ENCODE peak calls at places on chromosomes 2 and 18, in four cellular contexts. R is body of pancreas, B is thoracic aorta, C is heart left ventricle. V is an unnamed sample.
A peak's percentile ranks its signal among the peaks of the same experiment; 100 is the strongest.

GRCh38 chr2:28445448-28446258 is 50.2 kb upstream of the PLB1 start:
- ATAC-seq in R (peak; percentile 30), B (peak; percentile 66), C (no peak), V (peak; percentile 70)

GRCh38 chr18:24514439-24514838 is 54.0 kb downstream of the HRH4 start:
- ATAC-seq in R (no peak), B (no peak), C (no peak), V (no peak)

GRCh38 chr2:105714141-105714540 is 30.6 kb upstream of the NCK2 start:
- ATAC-seq in R (no peak), B (no peak), C (no peak), V (no peak)

GRCh38 chr2:134079373-134079772 is 174.5 kb upstream of the MGAT5 start:
- ATAC-seq in R (no peak), B (no peak), C (no peak), V (no peak)

GRCh38 chr2:8315766-8316165 is 366.1 kb upstream of the ID2 start:
- ATAC-seq in R (no peak), B (no peak), C (no peak), V (no peak)

GRCh38 chr18:63264871-63265270 is 54.7 kb downstream of the BCL2 start:
- ATAC-seq in R (no peak), B (no peak), C (no peak), V (no peak)

GRCh38 chr2:222610746-222611145 is 45.1 kb downstream of the FARSB start:
- ATAC-seq in R (no peak), B (no peak), C (no peak), V (no peak)

GRCh38 chr2:179849719-179850118 is 11.7 kb downstream of the ZNF385B start:
- ATAC-seq in R (no peak), B (no peak), C (no peak), V (no peak)

GRCh38 chr2:171563301-171563700 is 41.0 kb downstream of the CYBRD1 start:
- ATAC-seq in R (no peak), B (no peak), C (no peak), V (no peak)

GRCh38 chr2:230226090-230226551 is 585 bp downstream of the SP140 start:
- ATAC-seq in R (no peak), B (no peak), C (no peak), V (no peak)

GRCh38 chr2:230227216-230227615 is 1.7 kb downstream of the SP140 start:
- ATAC-seq in R (no peak), B (no peak), C (no peak), V (no peak)

GRCh38 chr2:230231251-230231650 is 5.7 kb downstream of the SP140 start:
- ATAC-seq in R (no peak), B (no peak), C (no peak), V (no peak)

GRCh38 chr2:230230801-230231200 is 5.3 kb downstream of the SP140 start:
- ATAC-seq in R (no peak), B (no peak), C (no peak), V (no peak)

GRCh38 chr2:230230087-230230486 is 4.6 kb downstream of the SP140 start:
- ATAC-seq in R (no peak), B (no peak), C (no peak), V (no peak)
- H3K27ac ChIP-seq in R (no peak overlapping the region), B (no peak overlapping the region), C (no peak overlapping the region), V (no peak overlapping the region)

GRCh38 chr18:47978603-47979002 is 48.1 kb upstream of the SMAD2 start:
- ATAC-seq in R (no peak), B (no peak), C (no peak), V (no peak)

GRCh38 chr18:47975105-47975504 is 44.6 kb upstream of the SMAD2 start:
- ATAC-seq in R (no peak), B (no peak), C (no peak), V (no peak)

GRCh38 chr18:47978141-47978540 is 47.7 kb upstream of the SMAD2 start:
- ATAC-seq in R (no peak), B (no peak), C (no peak), V (no peak)

GRCh38 chr18:47979611-47980200 is 49.2 kb upstream of the SMAD2 start:
- ATAC-seq in R (no peak), B (no peak), C (no peak), V (no peak)

DNA sequence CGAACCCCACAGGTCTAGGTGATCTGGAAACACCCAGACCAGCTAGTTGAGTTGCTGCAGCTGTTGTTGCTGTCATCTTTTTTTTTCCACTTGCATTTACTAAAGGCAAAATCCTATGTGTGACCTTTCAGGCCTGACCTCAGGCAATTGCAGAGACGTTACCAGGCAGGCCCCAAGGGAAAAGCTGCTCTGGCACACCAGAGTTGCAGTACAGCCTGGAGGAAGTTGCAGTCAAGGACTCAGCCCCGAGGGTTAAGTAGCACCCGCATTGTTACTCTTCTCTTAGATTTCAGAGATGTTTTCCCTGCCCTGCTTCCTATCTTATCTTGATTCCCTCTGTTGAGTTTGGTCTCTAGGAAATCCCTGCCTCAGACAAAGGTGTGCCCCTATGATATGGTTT is 45.2 kb upstream of the SMAD2 start:
- ATAC-seq in R (no peak), B (no peak), C (no peak), V (no peak)
- H3K27ac ChIP-seq in R (no peak overlapping the region), B (no peak overlapping the region), C (no peak overlapping the region), V (no peak overlapping the region)

GRCh38 chr2:109185338-109185737 is 56.3 kb downstream of the SH3RF3 start:
- ATAC-seq in R (peak; percentile 58), B (peak; percentile 41), C (peak; percentile 92), V (peak; percentile 85)

GRCh38 chr2:109185801-109186570 is 57.0 kb downstream of the SH3RF3 start:
- ATAC-seq in R (peak; percentile 74), B (peak; percentile 84), C (peak; percentile 84), V (peak; percentile 90)

GRCh38 chr2:109188485-109188868 is 59.5 kb downstream of the SH3RF3 start:
- ATAC-seq in R (no peak), B (no peak), C (no peak), V (no peak)

GRCh38 chr2:109187711-109188484 is 58.9 kb downstream of the SH3RF3 start:
- ATAC-seq in R (no peak), B (no peak), C (no peak), V (no peak)

GRCh38 chr2:109186656-109187250 is 57.7 kb downstream of the SH3RF3 start:
- ATAC-seq in R (no peak), B (no peak), C (no peak), V (no peak)
- H3K27ac ChIP-seq in R (peak overlapping the region; percentile 61), B (peak overlapping the region; percentile 91), C (peak overlapping the region; percentile 57), V (peak overlapping the region; percentile 93)

GRCh38 chr2:237096201-237096600 is 10.5 kb downstream of the COPS8 start:
- ATAC-seq in R (no peak), B (no peak), C (no peak), V (no peak)
- H3K27ac ChIP-seq in R (no peak overlapping the region), B (no peak overlapping the region), C (no peak overlapping the region), V (no peak overlapping the region)

DNA sequence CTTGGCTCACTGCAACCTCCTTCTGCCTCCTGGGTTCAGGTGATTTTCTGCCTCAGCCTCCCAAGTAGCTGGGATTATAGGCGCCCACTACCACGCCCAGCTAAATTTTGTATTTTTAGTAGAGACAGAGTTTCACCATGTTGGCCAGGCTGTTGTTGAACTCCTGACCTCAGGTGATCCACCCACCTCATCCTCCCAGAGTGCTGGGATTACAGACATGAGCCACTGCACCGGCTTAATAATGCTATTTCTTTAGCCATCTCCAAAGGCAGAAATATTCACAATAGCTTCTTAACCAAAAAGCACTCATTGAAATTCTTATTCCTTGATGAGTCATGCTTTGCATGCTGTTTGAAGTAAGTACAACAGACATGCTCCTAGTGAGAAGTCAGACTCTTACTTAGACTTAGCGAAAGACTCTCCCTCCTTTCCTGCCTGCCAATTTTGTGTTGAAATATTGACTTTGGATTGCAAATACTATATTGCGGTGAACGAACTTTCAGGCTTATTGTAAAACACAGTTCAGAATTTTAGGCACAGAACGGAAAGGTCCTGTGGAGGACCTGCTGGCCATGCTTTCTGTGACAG is 4.4 kb downstream of the ACTR3 start:
- ATAC-seq in R (peak; percentile 18), B (peak; percentile 72), C (no peak), V (no peak)
- H3K27ac ChIP-seq in R (peak overlapping the region; percentile 4), B (peak overlapping the region; percentile 99), C (no peak overlapping the region), V (peak overlapping the region; percentile 33)

GRCh38 chr2:26043862-26044736 is 10.2 kb downstream of the RAB10 start:
- ATAC-seq in R (peak; percentile 60), B (no peak), C (no peak), V (no peak)
- H3K27ac ChIP-seq in R (peak overlapping the region; percentile 54), B (no peak overlapping the region), C (no peak overlapping the region), V (no peak overlapping the region)

DNA sequence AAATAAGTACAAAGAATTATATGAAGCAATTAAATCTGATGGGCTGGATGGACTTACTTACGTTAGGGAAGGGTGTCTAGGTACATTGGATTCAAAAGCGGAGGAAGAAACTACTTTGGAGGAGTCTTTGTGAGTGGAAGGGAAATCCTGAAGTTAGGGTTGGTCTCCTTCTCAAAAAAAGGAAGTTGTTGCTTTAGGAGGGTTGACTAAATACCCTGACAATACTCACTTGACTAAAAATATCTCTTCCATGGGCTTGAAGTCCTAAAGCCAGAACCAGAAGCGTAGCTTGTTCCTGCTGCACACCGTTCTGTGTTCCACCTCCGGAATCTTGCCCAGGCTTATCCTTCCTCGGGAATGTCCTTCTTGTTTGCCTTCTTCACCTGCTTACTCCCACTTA is 143.3 kb upstream of the ZEB2 start:
- ATAC-seq in R (no peak), B (no peak), C (no peak), V (no peak)
- H3K27ac ChIP-seq in R (no peak overlapping the region), B (no peak overlapping the region), C (no peak overlapping the region), V (no peak overlapping the region)

DNA sequence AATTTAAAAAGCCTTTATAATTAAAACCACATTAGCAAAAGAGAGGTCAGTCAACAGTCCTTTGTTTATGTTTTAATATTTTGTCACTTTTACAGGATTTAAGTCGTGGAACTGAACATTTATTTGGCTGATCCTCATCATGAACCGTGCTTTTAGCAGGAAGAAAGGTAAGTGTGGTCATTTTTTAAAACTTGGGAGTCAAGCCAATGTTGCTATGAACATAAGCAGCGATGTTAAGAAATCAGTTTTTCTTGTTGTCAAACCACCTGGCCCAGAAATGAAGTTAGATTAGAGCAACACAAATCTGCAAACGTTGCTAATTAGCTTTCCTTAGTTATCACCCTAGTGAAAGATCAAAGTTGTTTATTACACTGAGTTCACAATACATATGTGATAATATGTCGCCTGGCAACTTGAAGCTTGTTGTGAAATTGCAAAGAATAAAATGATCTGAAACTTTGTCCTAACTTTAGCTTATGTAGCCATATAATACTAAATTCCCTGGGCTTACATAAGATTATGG is 186.0 kb downstream of the GULP1 start:
- ATAC-seq in R (peak; percentile 48), B (no peak), C (no peak), V (no peak)
- H3K27ac ChIP-seq in R (no peak overlapping the region), B (no peak overlapping the region), C (no peak overlapping the region), V (no peak overlapping the region)

V was measured in gastroesophageal sphincter.